ENCODE peak calls at places on chromosomes 7 and 10, in four cellular contexts. J is AG04450, N is endothelial cell, X is right lobe of liver. A is an unnamed sample.

GRCh38 chr7:22013711-22014110 is 68.0 kb upstream of the CDCA7L start:
- DNase-seq in J (no peak), N (no peak), X (no peak), A (no peak)

GRCh38 chr7:12737364-12737763 is 49.9 kb downstream of the ARL4A start:
- DNase-seq in J (no peak), N (no peak), X (no peak), A (no peak)

GRCh38 chr10:84008878-84009277 is 130.4 kb upstream of the GHITM start:
- DNase-seq in J (no peak), N (peak; percentile 45), X (no peak), A (peak; percentile 15)

GRCh38 chr7:47663239-47663638 is 81.3 kb upstream of the TNS3 start:
- DNase-seq in J (no peak), N (no peak), X (no peak), A (no peak)

GRCh38 chr7:149865437-149865836 is 8.3 kb upstream of the ATP6V0E2 start:
- DNase-seq in J (no peak), N (no peak), X (peak; percentile 28), A (no peak)

GRCh38 chr10:66931949-66932343 is 6.1 kb downstream of the LRRTM3 start:
- DNase-seq in J (no peak), N (no peak), X (no peak), A (no peak)

GRCh38 chr10:50541317-50541716 is 82.4 kb downstream of the SGMS1 start:
- DNase-seq in J (no peak), N (no peak), X (no peak), A (no peak)

GRCh38 chr10:106557951-106558733 is 606.4 kb downstream of the SORCS1 start:
- DNase-seq in J (no peak), N (no peak), X (no peak), A (no peak)

GRCh38 chr7:132121987-132122386 is 454.3 kb downstream of the PLXNA4 start:
- DNase-seq in J (no peak), N (no peak), X (no peak), A (no peak)

GRCh38 chr10:86390337-86391120 is 23.9 kb upstream of the GRID1 start:
- DNase-seq in J (no peak), N (no peak), X (peak; percentile 36), A (no peak)

GRCh38 chr7:45975367-45975766 is 54.3 kb upstream of the IGFBP3 start:
- DNase-seq in J (no peak), N (no peak), X (no peak), A (no peak)

GRCh38 chr7:98105942-98106544 is 619 bp upstream of the LMTK2 start:
- DNase-seq in J (no peak), N (no peak), X (no peak), A (no peak)

GRCh38 chr7:56105508-56105907 is 768 bp downstream of the CHCHD2 start:
- DNase-seq in J (peak; percentile 57), N (no peak), X (no peak), A (no peak)

GRCh38 chr7:16851829-16852228 is 30.0 kb downstream of the AGR3 start:
- DNase-seq in J (no peak), N (no peak), X (no peak), A (no peak)

GRCh38 chr7:4169505-4169904 is 512.6 kb upstream of the FOXK1 start:
- DNase-seq in J (no peak), N (no peak), X (no peak), A (no peak)

GRCh38 chr7:129689995-129690581 is 78.6 kb downstream of the NRF1 start:
- DNase-seq in J (no peak), N (no peak), X (no peak), A (no peak)

GRCh38 chr7:99248391-99249067 is 24.1 kb upstream of the MYH16 start:
- DNase-seq in J (no peak), N (no peak), X (no peak), A (no peak)

GRCh38 chr7:81672872-81673271 is 97.0 kb downstream of the HGF start:
- DNase-seq in J (no peak), N (no peak), X (no peak), A (no peak)

GRCh38 chr10:131859341-131860020 is 41.3 kb upstream of the PPP2R2D start:
- DNase-seq in J (no peak), N (no peak), X (peak; percentile 16), A (no peak)

GRCh38 chr10:44233561-44234470 is 151.1 kb downstream of the CXCL12 start:
- DNase-seq in J (peak; percentile 43), N (peak; percentile 66), X (no peak), A (peak; percentile 66)

GRCh38 chr7:2042650-2043049 is 190.1 kb downstream of the MAD1L1 start:
- DNase-seq in J (no peak), N (no peak), X (peak; percentile 23), A (no peak)

GRCh38 chr7:49094866-49095265 is 170.5 kb downstream of the CDC14C start:
- DNase-seq in J (no peak), N (no peak), X (no peak), A (no peak)

GRCh38 chr10:110671788-110672579 is 27.8 kb downstream of the RBM20 start:
- DNase-seq in J (no peak), N (peak; percentile 86), X (peak; percentile 82), A (peak; percentile 75)

GRCh38 chr7:33614357-33615132 is 290.8 kb upstream of the BMPER start:
- DNase-seq in J (no peak), N (no peak), X (no peak), A (no peak)

GRCh38 chr10:58217612-58218011 is 50.1 kb downstream of the IPMK start:
- DNase-seq in J (no peak), N (no peak), X (no peak), A (no peak)

GRCh38 chr10:61284222-61284890 is 168.8 kb downstream of the TMEM26 start:
- DNase-seq in J (peak; percentile 45), N (no peak), X (no peak), A (no peak)

GRCh38 chr7:69091476-69091875 is 506.8 kb upstream of the AUTS2 start:
- DNase-seq in J (no peak), N (no peak), X (no peak), A (no peak)

GRCh38 chr10:78533776-78534175 is 500.1 kb downstream of the RPS24 start:
- DNase-seq in J (no peak), N (no peak), X (no peak), A (no peak)

GRCh38 chr10:100303724-100304319 is 17.3 kb upstream of the BLOC1S2 start:
- DNase-seq in J (no peak), N (no peak), X (no peak), A (no peak)

GRCh38 chr7:128937647-128938523 is at the start of gene IRF5:
- DNase-seq in J (no peak), N (no peak), X (peak; percentile 87), A (no peak)

DNA sequence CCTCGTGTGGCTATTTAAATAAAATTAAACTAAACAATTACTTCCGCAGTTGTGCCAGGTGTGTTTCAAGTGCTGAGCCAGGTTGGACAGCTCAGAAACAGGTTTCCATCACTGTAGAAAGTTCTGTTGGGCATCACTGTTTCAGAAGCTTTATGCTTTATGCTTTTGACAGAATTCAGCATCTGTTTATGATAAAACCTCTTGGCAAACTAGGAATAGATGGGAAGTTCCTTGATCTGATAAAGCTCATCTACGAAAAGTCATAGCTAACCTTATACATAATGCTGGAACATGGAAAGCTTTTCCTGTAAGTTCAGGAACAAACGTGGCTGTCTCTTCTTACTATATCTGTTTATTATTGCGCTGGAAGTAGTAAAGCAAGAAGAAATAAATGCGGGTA is 143.4 kb downstream of the DOCK1 start:
- DNase-seq in J (no peak), N (no peak), X (no peak), A (no peak)
- TF ChIP-seq CTCF in J (no peak), N (no peak), X (no peak), A (no peak)

GRCh38 chr7:24475573-24475972 is 97.7 kb upstream of the PALS2 start:
- DNase-seq in J (no peak), N (no peak), X (no peak), A (no peak)
- TF ChIP-seq CTCF in J (no peak), N (no peak), X (peak; percentile 14), A (no peak)

GRCh38 chr7:94182066-94182465 is 177.9 kb upstream of the BET1 start:
- DNase-seq in J (peak; percentile 77), N (no peak), X (no peak), A (no peak)

GRCh38 chr7:94179466-94179865 is 175.3 kb upstream of the BET1 start:
- DNase-seq in J (no peak), N (no peak), X (no peak), A (no peak)

GRCh38 chr7:94188350-94188749 is 184.2 kb upstream of the BET1 start:
- DNase-seq in J (no peak), N (no peak), X (no peak), A (no peak)

GRCh38 chr7:94182721-94183120 is 178.6 kb upstream of the BET1 start:
- DNase-seq in J (no peak), N (no peak), X (no peak), A (no peak)

GRCh38 chr7:94183289-94183749 is 179.2 kb upstream of the BET1 start:
- DNase-seq in J (peak; percentile 95), N (no peak), X (no peak), A (no peak)
- TF ChIP-seq CTCF in J (peak; percentile 11), N (no peak), X (no peak), A (no peak)

GRCh38 chr10:48882881-48883280 is 56.8 kb downstream of the LRRC18 start:
- DNase-seq in J (no peak), N (no peak), X (no peak), A (no peak)

GRCh38 chr10:48884337-48885045 is 55.1 kb downstream of the LRRC18 start:
- DNase-seq in J (no peak), N (no peak), X (no peak), A (no peak)

GRCh38 chr10:48887982-48888381 is 51.7 kb downstream of the LRRC18 start:
- DNase-seq in J (no peak), N (no peak), X (no peak), A (no peak)

GRCh38 chr10:48881937-48882336 is 57.7 kb downstream of the LRRC18 start:
- DNase-seq in J (no peak), N (no peak), X (no peak), A (no peak)

GRCh38 chr10:48885376-48885775 is 54.3 kb downstream of the LRRC18 start:
- DNase-seq in J (no peak), N (peak; percentile 35), X (no peak), A (peak; percentile 12)
- TF ChIP-seq CTCF in J (no peak), N (peak; percentile 23), X (no peak), A (peak; percentile 64)

GRCh38 chr10:10233256-10233655 is 784.4 kb upstream of the CELF2 start:
- DNase-seq in J (no peak), N (no peak), X (no peak), A (no peak)
- TF ChIP-seq CTCF in J (no peak), N (no peak), X (no peak), A (no peak)

A was measured in neural crest cell.